ENCODE peak calls at places on chromosome 5, in five cellular contexts. K is neuronal stem cell, S is omental fat pad, B is mammary epithelial cell, W is foreskin fibroblast. H is an unnamed sample.

GRCh38 chr5:115579216-115579615 is 23.1 kb downstream of the TICAM2 start:
- DNase-seq in K (no peak), S (no peak), B (no peak), W (no peak), H (no peak)

GRCh38 chr5:131107128-131107527 is 57.9 kb downstream of the HINT1 start:
- DNase-seq in K (no peak), S (no peak), B (no peak), W (no peak), H (no peak)

GRCh38 chr5:171388816-171389168 is 1.1 kb downstream of the NPM1 start:
- DNase-seq in K (no peak), S (no peak), B (no peak), W (no peak), H (no peak)

GRCh38 chr5:150178262-150178661 is 11.6 kb upstream of the SLC6A7 start:
- DNase-seq in K (no peak), S (no peak), B (no peak), W (no peak), H (no peak)

GRCh38 chr5:87020099-87020934 is 247.4 kb upstream of the RASA1 start:
- DNase-seq in K (peak), S (no peak), B (peak), W (peak), H (no peak)

GRCh38 chr5:54440456-54440893 is 15.0 kb upstream of the HSPB3 start:
- DNase-seq in K (no peak), S (no peak), B (peak), W (no peak), H (no peak)

GRCh38 chr5:142072488-142072887 is 36.1 kb upstream of the NDFIP1 start:
- DNase-seq in K (no peak), S (no peak), B (no peak), W (no peak), H (no peak)

GRCh38 chr5:96655085-96655484 is 7.1 kb upstream of the CAST start:
- DNase-seq in K (no peak), S (no peak), B (no peak), W (no peak), H (no peak)

GRCh38 chr5:75484605-75485004 is 26.8 kb downstream of the CERT1 start:
- DNase-seq in K (no peak), S (no peak), B (no peak), W (no peak), H (no peak)

GRCh38 chr5:115349001-115349817 is 52.8 kb upstream of the CCDC112 start:
- DNase-seq in K (no peak), S (no peak), B (peak), W (peak), H (no peak)

GRCh38 chr5:10502130-10502529 is 60.5 kb downstream of the ROPN1L start:
- DNase-seq in K (no peak), S (no peak), B (no peak), W (no peak), H (no peak)

GRCh38 chr5:59058237-59058636 is 475.4 kb downstream of the RAB3C start:
- DNase-seq in K (no peak), S (no peak), B (no peak), W (no peak), H (no peak)

GRCh38 chr5:76952795-76953536 is at the start of gene CRHBP:
- DNase-seq in K (no peak), S (no peak), B (no peak), W (no peak), H (no peak)

GRCh38 chr5:167839065-167839464 is 452.4 kb upstream of the WWC1 start:
- DNase-seq in K (no peak), S (no peak), B (peak), W (no peak), H (no peak)

GRCh38 chr5:132500931-132501628 is 10.5 kb upstream of the IRF1 start:
- DNase-seq in K (no peak), S (no peak), B (no peak), W (peak), H (no peak)

GRCh38 chr5:154220625-154221024 is 30.1 kb downstream of the GALNT10 start:
- DNase-seq in K (no peak), S (no peak), B (peak), W (peak), H (no peak)

GRCh38 chr5:1042626-1043025 is 34.0 kb downstream of the NKD2 start:
- DNase-seq in K (no peak), S (no peak), B (no peak), W (no peak), H (no peak)

GRCh38 chr5:102959055-102959454 is 160.9 kb downstream of the GIN1 start:
- DNase-seq in K (no peak), S (no peak), B (peak), W (peak), H (no peak)

GRCh38 chr5:95069948-95070347 is 214.9 kb downstream of the MCTP1 start:
- DNase-seq in K (no peak), S (no peak), B (no peak), W (no peak), H (no peak)

GRCh38 chr5:139684881-139685749 is 37.0 kb downstream of the CXXC5 start:
- DNase-seq in K (no peak), S (no peak), B (no peak), W (no peak), H (no peak)

GRCh38 chr5:173330151-173330855 is 2.1 kb upstream of the STC2 start:
- DNase-seq in K (no peak), S (no peak), B (no peak), W (no peak), H (no peak)

GRCh38 chr5:109759304-109759703 is 69.6 kb downstream of the MAN2A1 start:
- DNase-seq in K (no peak), S (no peak), B (peak), W (peak), H (no peak)

GRCh38 chr5:149133795-149134777 is 7.2 kb upstream of the ABLIM3 start:
- DNase-seq in K (no peak), S (no peak), B (peak), W (peak), H (peak)

GRCh38 chr5:143588933-143589662 is 185.6 kb upstream of the NR3C1 start:
- DNase-seq in K (no peak), S (no peak), B (no peak), W (no peak), H (no peak)

GRCh38 chr5:171312129-171312819 is 3.2 kb downstream of the TLX3 start:
- DNase-seq in K (no peak), S (no peak), B (no peak), W (no peak), H (no peak)